ENCODE peak calls at places on chromosomes 2 and 18, in six cellular contexts. One of them, this sample, is unnamed.

GRCh38 chr2:202135111-202135874 is 62.2 kb downstream of the KIAA2012 start:
- DNase-seq in H54: peak
- DNase-seq in GM12878: no peak
- DNase-seq in gastrocnemius medialis: peak
- DNase-seq in right lobe of liver: no peak
- DNase-seq in NB4: no peak
- DNase-seq in this sample: no peak

GRCh38 chr18:63319383-63320040 is at the start of gene BCL2:
- DNase-seq in right lobe of liver: no peak
- DNase-seq in GM12878: no peak
- DNase-seq in H54: peak
- DNase-seq in gastrocnemius medialis: no peak
- DNase-seq in NB4: peak
- DNase-seq in this sample: peak

GRCh38 chr2:16257725-16258028 is 317.3 kb downstream of the MYCN start:
- DNase-seq in GM12878: no peak
- DNase-seq in H54: no peak
- DNase-seq in right lobe of liver: no peak
- DNase-seq in NB4: no peak
- DNase-seq in gastrocnemius medialis: no peak
- DNase-seq in this sample: no peak

GRCh38 chr18:21389283-21389682 is 147.3 kb downstream of the GREB1L start:
- DNase-seq in H54: no peak
- DNase-seq in GM12878: no peak
- DNase-seq in gastrocnemius medialis: no peak
- DNase-seq in NB4: no peak
- DNase-seq in right lobe of liver: no peak
- DNase-seq in this sample: no peak

GRCh38 chr2:84946204-84947009 is 24.6 kb upstream of the KCMF1 start:
- DNase-seq in GM12878: peak
- DNase-seq in gastrocnemius medialis: no peak
- DNase-seq in right lobe of liver: no peak
- DNase-seq in H54: peak
- DNase-seq in NB4: peak
- DNase-seq in this sample: no peak

GRCh38 chr2:46701152-46701551 is 214.5 kb downstream of the MCFD2 start:
- DNase-seq in H54: no peak
- DNase-seq in right lobe of liver: no peak
- DNase-seq in GM12878: no peak
- DNase-seq in gastrocnemius medialis: no peak
- DNase-seq in NB4: no peak
- DNase-seq in this sample: no peak

GRCh38 chr2:59734743-59735142 is 818.7 kb downstream of the BCL11A start:
- DNase-seq in H54: no peak
- DNase-seq in NB4: no peak
- DNase-seq in right lobe of liver: no peak
- DNase-seq in gastrocnemius medialis: no peak
- DNase-seq in GM12878: no peak
- DNase-seq in this sample: no peak

GRCh38 chr2:181790716-181791649 is 100.5 kb upstream of the ITPRID2 start:
- DNase-seq in right lobe of liver: no peak
- DNase-seq in gastrocnemius medialis: no peak
- DNase-seq in H54: peak
- DNase-seq in GM12878: peak
- DNase-seq in NB4: peak
- DNase-seq in this sample: peak

GRCh38 chr2:139366659-139367058 is 586.5 kb upstream of the NXPH2 start:
- DNase-seq in right lobe of liver: no peak
- DNase-seq in GM12878: no peak
- DNase-seq in NB4: no peak
- DNase-seq in H54: no peak
- DNase-seq in gastrocnemius medialis: no peak
- DNase-seq in this sample: no peak

GRCh38 chr2:223815186-223815883 is 22.0 kb downstream of the AP1S3 start:
- DNase-seq in H54: peak
- DNase-seq in right lobe of liver: no peak
- DNase-seq in gastrocnemius medialis: no peak
- DNase-seq in NB4: no peak
- DNase-seq in GM12878: no peak
- DNase-seq in this sample: no peak

GRCh38 chr2:120562218-120563005 is 173.3 kb upstream of the GLI2 start:
- DNase-seq in GM12878: no peak
- DNase-seq in gastrocnemius medialis: no peak
- DNase-seq in H54: no peak
- DNase-seq in NB4: no peak
- DNase-seq in right lobe of liver: peak
- DNase-seq in this sample: no peak

GRCh38 chr2:14385043-14385442 is 247.5 kb upstream of the LRATD1 start:
- DNase-seq in GM12878: no peak
- DNase-seq in H54: no peak
- DNase-seq in gastrocnemius medialis: no peak
- DNase-seq in right lobe of liver: no peak
- DNase-seq in NB4: peak
- DNase-seq in this sample: no peak

GRCh38 chr2:83971547-83971946 is 487.5 kb downstream of the SUCLG1 start:
- DNase-seq in NB4: no peak
- DNase-seq in right lobe of liver: no peak
- DNase-seq in gastrocnemius medialis: no peak
- DNase-seq in GM12878: no peak
- DNase-seq in H54: no peak
- DNase-seq in this sample: peak

GRCh38 chr2:437772-438393 is 150.0 kb upstream of the ALKAL2 start:
- DNase-seq in right lobe of liver: no peak
- DNase-seq in gastrocnemius medialis: no peak
- DNase-seq in GM12878: no peak
- DNase-seq in H54: no peak
- DNase-seq in NB4: peak
- DNase-seq in this sample: no peak

GRCh38 chr2:23620841-23621341 is 235.9 kb downstream of the KLHL29 start:
- DNase-seq in right lobe of liver: no peak
- DNase-seq in gastrocnemius medialis: no peak
- DNase-seq in H54: no peak
- DNase-seq in GM12878: no peak
- DNase-seq in NB4: peak
- DNase-seq in this sample: no peak

GRCh38 chr2:160394153-160394552 is 99.5 kb downstream of the RBMS1 start:
- DNase-seq in GM12878: peak
- DNase-seq in NB4: peak
- DNase-seq in H54: no peak
- DNase-seq in gastrocnemius medialis: no peak
- DNase-seq in right lobe of liver: no peak
- DNase-seq in this sample: no peak

GRCh38 chr2:235043762-235044500 is 92.1 kb downstream of the SH3BP4 start:
- DNase-seq in gastrocnemius medialis: peak
- DNase-seq in NB4: peak
- DNase-seq in right lobe of liver: no peak
- DNase-seq in H54: no peak
- DNase-seq in GM12878: no peak
- DNase-seq in this sample: no peak

GRCh38 chr2:238968616-238969394 is 120.9 kb downstream of the TWIST2 start:
- DNase-seq in gastrocnemius medialis: no peak
- DNase-seq in NB4: no peak
- DNase-seq in right lobe of liver: no peak
- DNase-seq in GM12878: no peak
- DNase-seq in H54: no peak
- DNase-seq in this sample: no peak

GRCh38 chr18:2028986-2029385 is 542.3 kb downstream of the METTL4 start:
- DNase-seq in GM12878: no peak
- DNase-seq in NB4: no peak
- DNase-seq in gastrocnemius medialis: no peak
- DNase-seq in H54: no peak
- DNase-seq in right lobe of liver: no peak
- DNase-seq in this sample: no peak

GRCh38 chr2:150477347-150477746 is 10.1 kb downstream of the RND3 start:
- DNase-seq in gastrocnemius medialis: no peak
- DNase-seq in H54: no peak
- DNase-seq in right lobe of liver: peak
- DNase-seq in NB4: no peak
- DNase-seq in GM12878: no peak
- DNase-seq in this sample: no peak

GRCh38 chr18:72830109-72830508 is 37.7 kb downstream of the NETO1 start:
- DNase-seq in NB4: peak
- DNase-seq in right lobe of liver: no peak
- DNase-seq in gastrocnemius medialis: no peak
- DNase-seq in GM12878: no peak
- DNase-seq in H54: no peak
- DNase-seq in this sample: peak

GRCh38 chr2:96903318-96903717 is 33.4 kb upstream of the SEMA4C start:
- DNase-seq in GM12878: no peak
- DNase-seq in NB4: no peak
- DNase-seq in gastrocnemius medialis: no peak
- DNase-seq in H54: no peak
- DNase-seq in right lobe of liver: no peak
- DNase-seq in this sample: no peak

GRCh38 chr2:238461051-238461450 is 34.3 kb downstream of the ASB1 start:
- DNase-seq in GM12878: no peak
- DNase-seq in gastrocnemius medialis: no peak
- DNase-seq in right lobe of liver: no peak
- DNase-seq in H54: no peak
- DNase-seq in NB4: no peak
- DNase-seq in this sample: no peak

GRCh38 chr2:231709636-231709980 is 1.3 kb downstream of the PTMA start:
- DNase-seq in GM12878: no peak
- DNase-seq in NB4: peak
- DNase-seq in right lobe of liver: peak
- DNase-seq in H54: no peak
- DNase-seq in gastrocnemius medialis: peak
- DNase-seq in this sample: peak

GRCh38 chr2:231707625-231708049 is 688 bp upstream of the PTMA start:
- DNase-seq in H54: no peak
- DNase-seq in NB4: peak
- DNase-seq in GM12878: no peak
- DNase-seq in gastrocnemius medialis: no peak
- DNase-seq in right lobe of liver: no peak
- DNase-seq in this sample: peak

GRCh38 chr2:231708773-231709635 is 679 bp downstream of the PTMA start:
- DNase-seq in right lobe of liver: peak
- DNase-seq in GM12878: no peak
- DNase-seq in H54: no peak
- DNase-seq in gastrocnemius medialis: peak
- DNase-seq in NB4: peak
- DNase-seq in this sample: peak

GRCh38 chr2:231708050-231708772 is at the start of gene PTMA:
- DNase-seq in right lobe of liver: peak
- DNase-seq in H54: peak
- DNase-seq in NB4: peak
- DNase-seq in GM12878: peak
- DNase-seq in gastrocnemius medialis: peak
- DNase-seq in this sample: peak

GRCh38 chr2:231706731-231707624 is 1.3 kb upstream of the PTMA start:
- DNase-seq in GM12878: peak
- DNase-seq in gastrocnemius medialis: peak
- DNase-seq in H54: peak
- DNase-seq in right lobe of liver: peak
- DNase-seq in NB4: peak
- DNase-seq in this sample: peak
- TF ChIP-seq POLR2A in GM12878: no peak
- TF ChIP-seq POLR2A in gastrocnemius medialis: peak
- TF ChIP-seq POLR2A in H54: peak
- TF ChIP-seq POLR2A in right lobe of liver: peak
- TF ChIP-seq POLR2A in NB4: peak
- TF ChIP-seq POLR2A in this sample: peak

GRCh38 chr2:218289639-218290315 is 2.5 kb downstream of the TMBIM1 start:
- DNase-seq in H54: no peak
- DNase-seq in gastrocnemius medialis: peak
- DNase-seq in NB4: no peak
- DNase-seq in right lobe of liver: no peak
- DNase-seq in GM12878: no peak
- DNase-seq in this sample: peak

GRCh38 chr2:218285604-218286003 is 6.7 kb downstream of the TMBIM1 start:
- DNase-seq in GM12878: no peak
- DNase-seq in right lobe of liver: peak
- DNase-seq in NB4: no peak
- DNase-seq in gastrocnemius medialis: peak
- DNase-seq in H54: no peak
- DNase-seq in this sample: no peak

GRCh38 chr2:218284106-218284811 is 8.0 kb downstream of the TMBIM1 start:
- DNase-seq in GM12878: no peak
- DNase-seq in NB4: peak
- DNase-seq in gastrocnemius medialis: peak
- DNase-seq in right lobe of liver: peak
- DNase-seq in H54: peak
- DNase-seq in this sample: peak

GRCh38 chr2:218290316-218291261 is 1.7 kb downstream of the TMBIM1 start:
- DNase-seq in gastrocnemius medialis: no peak
- DNase-seq in H54: no peak
- DNase-seq in GM12878: peak
- DNase-seq in NB4: peak
- DNase-seq in right lobe of liver: no peak
- DNase-seq in this sample: peak

GRCh38 chr2:218286570-218287459 is 5.5 kb downstream of the TMBIM1 start:
- DNase-seq in gastrocnemius medialis: peak
- DNase-seq in GM12878: peak
- DNase-seq in NB4: peak
- DNase-seq in H54: peak
- DNase-seq in right lobe of liver: peak
- DNase-seq in this sample: peak
- TF ChIP-seq POLR2A in gastrocnemius medialis: peak
- TF ChIP-seq POLR2A in GM12878: peak
- TF ChIP-seq POLR2A in NB4: peak
- TF ChIP-seq POLR2A in H54: peak
- TF ChIP-seq POLR2A in right lobe of liver: no peak
- TF ChIP-seq POLR2A in this sample: peak

GRCh38 chr18:57803119-57803969 is at the start of gene ATP8B1:
- DNase-seq in GM12878: no peak
- DNase-seq in H54: no peak
- DNase-seq in gastrocnemius medialis: peak
- DNase-seq in NB4: peak
- DNase-seq in right lobe of liver: peak
- DNase-seq in this sample: peak
- TF ChIP-seq POLR2A in GM12878: no peak
- TF ChIP-seq POLR2A in H54: peak
- TF ChIP-seq POLR2A in gastrocnemius medialis: peak
- TF ChIP-seq POLR2A in NB4: no peak
- TF ChIP-seq POLR2A in right lobe of liver: peak
- TF ChIP-seq POLR2A in this sample: no peak

GRCh38 chr2:28390241-28390856 is 2.3 kb upstream of the FOSL2 start:
- DNase-seq in gastrocnemius medialis: peak
- DNase-seq in H54: peak
- DNase-seq in right lobe of liver: peak
- DNase-seq in NB4: peak
- DNase-seq in GM12878: no peak
- DNase-seq in this sample: peak
- TF ChIP-seq POLR2A in gastrocnemius medialis: peak
- TF ChIP-seq POLR2A in H54: no peak
- TF ChIP-seq POLR2A in right lobe of liver: peak
- TF ChIP-seq POLR2A in NB4: peak
- TF ChIP-seq POLR2A in GM12878: peak
- TF ChIP-seq POLR2A in this sample: peak